ENCODE peak calls at places on chromosomes 1 and 21, in ten cellular contexts. E, S, I, O, W, B, P, J, K and H are unnamed samples.

GRCh38 chr21:16422702-16423101 is 692.9 kb downstream of the USP25 start:
- DNase-seq in S (no peak), P (no peak), E (no peak), O (no peak), J (no peak), W (no peak), K (no peak), B (no peak), I (no peak), H (no peak)

GRCh38 chr1:94553931-94554330 is 12.4 kb upstream of the F3 start:
- DNase-seq in J (no peak), O (no peak), W (no peak), S (no peak), E (no peak), I (no peak), B (no peak), P (no peak), K (no peak), H (no peak)

GRCh38 chr21:29074783-29075182 is 1.3 kb upstream of the CCT8 start:
- DNase-seq in B (no peak), K (no peak), W (no peak), S (no peak), P (no peak), E (no peak), I (no peak), J (no peak), O (no peak), H (no peak)

GRCh38 chr1:19622204-19622603 is 21.9 kb upstream of the NBL1 start:
- DNase-seq in W (no peak), I (peak), S (no peak), B (no peak), K (no peak), J (no peak), P (no peak), E (no peak), O (no peak), H (no peak)

GRCh38 chr1:175887981-175888428 is 144.6 kb upstream of the TNR start:
- DNase-seq in J (peak), W (peak), O (peak), I (peak), K (no peak), S (peak), E (peak), P (peak), B (no peak), H (peak)

GRCh38 chr1:16014509-16015482 is 3.0 kb downstream of the HSPB7 start:
- DNase-seq in W (peak), O (no peak), I (no peak), E (peak), S (no peak), B (no peak), P (no peak), K (no peak), J (no peak), H (no peak)

GRCh38 chr1:25647106-25647505 is 30.5 kb downstream of the MAN1C1 start:
- DNase-seq in K (no peak), B (no peak), I (no peak), E (no peak), P (no peak), S (no peak), W (no peak), O (no peak), J (no peak), H (peak)

GRCh38 chr1:82388679-82389078 is 587.9 kb downstream of the ADGRL2 start:
- DNase-seq in B (no peak), W (no peak), J (peak), O (no peak), P (peak), S (no peak), K (no peak), I (peak), E (peak), H (no peak)

GRCh38 chr1:170663011-170663410 is 920 bp upstream of the PRRX1 start:
- DNase-seq in I (no peak), B (no peak), E (no peak), S (no peak), J (no peak), K (no peak), W (no peak), P (no peak), O (no peak), H (no peak)

GRCh38 chr1:234454910-234455309 is 24.1 kb downstream of the TARBP1 start:
- DNase-seq in J (no peak), O (no peak), W (no peak), E (no peak), I (no peak), P (no peak), K (no peak), S (no peak), B (no peak), H (no peak)

GRCh38 chr1:174990382-174990999 is 9.3 kb upstream of the CACYBP start:
- DNase-seq in S (no peak), O (no peak), E (peak), I (peak), W (no peak), P (no peak), B (peak), K (no peak), J (no peak), H (no peak)

GRCh38 chr1:7422966-7423365 is 348.1 kb upstream of the VAMP3 start:
- DNase-seq in W (no peak), I (no peak), P (no peak), E (no peak), O (no peak), B (no peak), S (no peak), K (no peak), J (no peak), H (no peak)

GRCh38 chr1:30655672-30656071 is 67.7 kb downstream of the MATN1 start:
- DNase-seq in B (no peak), K (no peak), O (no peak), P (no peak), S (no peak), W (no peak), I (no peak), E (no peak), J (no peak), H (no peak)

GRCh38 chr1:1144122-1144842 is 28.4 kb upstream of the C1orf159 start:
- DNase-seq in I (no peak), W (peak), O (no peak), K (no peak), J (peak), B (peak), E (peak), P (peak), S (peak), H (peak)

GRCh38 chr1:230264342-230264741 is 161.8 kb downstream of the PGBD5 start:
- DNase-seq in O (no peak), W (no peak), S (no peak), B (no peak), J (no peak), E (no peak), K (no peak), P (no peak), I (no peak), H (no peak)

GRCh38 chr1:30808067-30808662 is 50.6 kb upstream of the LAPTM5 start:
- DNase-seq in J (no peak), K (no peak), S (no peak), W (no peak), I (no peak), P (no peak), O (no peak), E (no peak), B (no peak), H (no peak)

GRCh38 chr21:36463991-36464390 is 15.9 kb downstream of the CLDN14 start:
- DNase-seq in S (no peak), B (no peak), I (no peak), E (no peak), O (no peak), K (no peak), P (no peak), W (no peak), J (no peak), H (no peak)

GRCh38 chr1:240029418-240029817 is 62.3 kb upstream of the FMN2 start:
- DNase-seq in J (no peak), K (no peak), O (no peak), B (no peak), S (no peak), I (no peak), P (no peak), E (no peak), W (no peak), H (no peak)

GRCh38 chr1:168913711-168914463 is 184.9 kb upstream of the DPT start:
- DNase-seq in J (no peak), P (no peak), O (no peak), S (no peak), B (no peak), E (no peak), K (no peak), W (no peak), I (no peak), H (no peak)

GRCh38 chr1:172449585-172450523 is 6.0 kb upstream of the PIGC start:
- DNase-seq in O (peak), E (peak), S (peak), B (peak), I (no peak), W (peak), P (peak), K (no peak), J (peak), H (peak)

GRCh38 chr1:71641903-71642302 is 561.1 kb upstream of the ZRANB2 start:
- DNase-seq in W (no peak), J (no peak), B (no peak), P (no peak), S (no peak), I (no peak), E (no peak), K (no peak), O (no peak), H (no peak)